ENCODE peak calls at places on chromosomes 4 and X, in ten cellular contexts. P is uterus; S is astrocyte of the spinal cord; T is stimulated activated CD4-positive, alpha-beta T cell treated with anti-CD3 and anti-CD28 coated beads, Interleukin-1b, Interleukin-23, amount 100 ng/mL, for 24 hours; Q is kidney glomerular epithelial cell; Y is amygdala; M is HFFc6; H is Caki2; B is T-helper 17 cell; I is anterior cingulate cortex. O is an unnamed sample.

GRCh38 chrX:1443496-1444075 is 9.1 kb downstream of the ASMTL start:
- DNase-seq in S (no peak), I (no peak), Y (no peak), Q (no peak), H (no peak), T (no peak), B (no peak), P (peak), M (no peak), O (no peak)

GRCh38 chrX:107721318-107721717 is 54.3 kb downstream of the TSC22D3 start:
- DNase-seq in Y (peak), T (no peak), S (no peak), I (peak), B (no peak), H (no peak), Q (no peak), M (no peak), P (no peak), O (no peak)

GRCh38 chrX:133929836-133930464 is 55.4 kb downstream of the GPC3 start:
- DNase-seq in Y (no peak), B (no peak), T (no peak), S (no peak), I (no peak), P (no peak), Q (no peak), M (no peak), H (no peak), O (no peak)

GRCh38 chr4:3445111-3445820 is 3.5 kb downstream of the HGFAC start:
- DNase-seq in I (no peak), M (no peak), Y (no peak), H (no peak), Q (no peak), S (no peak), P (no peak), B (no peak), T (no peak), O (no peak)

GRCh38 chr4:3412257-3413020 is 29.3 kb upstream of the HGFAC start:
- DNase-seq in S (no peak), B (no peak), P (no peak), T (no peak), Q (no peak), H (no peak), Y (no peak), I (no peak), M (no peak), O (no peak)

GRCh38 chr4:7391637-7392437 is 42.9 kb downstream of the PSAPL1 start:
- DNase-seq in Q (no peak), T (no peak), P (no peak), B (no peak), M (no peak), Y (no peak), H (no peak), I (no peak), S (no peak), O (no peak)

GRCh38 chrX:17736478-17736855 is 826 bp upstream of the SCML1 start:
- DNase-seq in B (no peak), M (no peak), Q (no peak), P (no peak), T (no peak), Y (no peak), S (no peak), H (no peak), I (no peak), O (no peak)

GRCh38 chr4:150593996-150594395 is 12.0 kb downstream of the MAB21L2 start:
- DNase-seq in S (no peak), P (no peak), M (peak), H (no peak), Q (no peak), T (no peak), I (no peak), B (no peak), Y (no peak), O (no peak)

GRCh38 chr4:145909773-145910172 is 28.9 kb downstream of the ZNF827 start:
- DNase-seq in P (peak), H (no peak), B (no peak), M (no peak), Y (no peak), T (no peak), Q (no peak), S (no peak), I (no peak), O (no peak)

GRCh38 chr4:152901205-152901604 is 34.9 kb upstream of the FHDC1 start:
- DNase-seq in M (no peak), Y (no peak), B (no peak), I (no peak), H (no peak), Q (no peak), P (no peak), S (no peak), T (no peak), O (no peak)

GRCh38 chr4:2371765-2372487 is 46.5 kb downstream of the ZFYVE28 start:
- DNase-seq in P (no peak), M (no peak), Q (no peak), H (no peak), B (no peak), Y (no peak), S (no peak), T (no peak), I (no peak), O (no peak)

GRCh38 chr4:97560009-97560408 is 583.3 kb downstream of the STPG2 start:
- DNase-seq in Q (no peak), B (no peak), Y (no peak), M (no peak), T (no peak), P (no peak), H (no peak), I (no peak), S (no peak), O (no peak)

GRCh38 chr4:48343531-48343930 is 2.2 kb downstream of the SLAIN2 start:
- DNase-seq in Y (no peak), S (no peak), H (no peak), Q (no peak), P (no peak), T (no peak), I (no peak), M (no peak), B (no peak), O (no peak)

GRCh38 chr4:184384810-184385557 is 89.4 kb downstream of the IRF2 start:
- DNase-seq in I (no peak), S (no peak), B (no peak), Y (no peak), Q (no peak), M (no peak), P (no peak), H (no peak), T (no peak), O (no peak)

GRCh38 chrX:155745792-155746191 is 133.0 kb upstream of the TMLHE start:
- DNase-seq in S (peak), M (no peak), Y (no peak), Q (peak), B (no peak), T (no peak), P (peak), I (no peak), H (peak), O (peak)

GRCh38 chr4:67236793-67237192 is 308.5 kb downstream of the CENPC start:
- DNase-seq in Y (no peak), T (no peak), P (no peak), S (no peak), B (no peak), Q (no peak), M (no peak), H (no peak), I (no peak), O (no peak)

GRCh38 chr4:38114435-38114834 is 154.2 kb downstream of the PTTG2 start:
- DNase-seq in Q (no peak), B (no peak), P (no peak), S (no peak), T (no peak), H (no peak), Y (no peak), M (no peak), I (no peak), O (no peak)

GRCh38 chrX:123899701-123900100 is 39.8 kb downstream of the XIAP start:
- DNase-seq in P (no peak), I (no peak), T (no peak), M (peak), Q (no peak), Y (no peak), S (no peak), B (no peak), H (no peak), O (no peak)

GRCh38 chrX:115562492-115562872 is 1.5 kb downstream of the PLS3 start:
- DNase-seq in H (peak), P (no peak), Q (no peak), S (no peak), M (peak), B (no peak), Y (no peak), T (no peak), I (no peak), O (no peak)